ENCODE peak calls at places on chromosome 3, in nine cellular contexts. One of them, this sample, is unnamed.
A peak's percentile ranks its signal among the peaks of the same experiment; 100 is the strongest.

GRCh38 chr3:128343287-128344045 is 123.2 kb downstream of the DNAJB8 start:
- DNase-seq in GM13976: no peak
- DNase-seq in colonic mucosa: peak; percentile 41
- DNase-seq in cardiac muscle cell: peak; percentile 90
- DNase-seq in AG10803: peak; percentile 46
- DNase-seq in PC-3: peak; percentile 78
- DNase-seq in psoas muscle: no peak
- DNase-seq in omental fat pad: no peak
- DNase-seq in mesothelial cell of epicardium: no peak
- DNase-seq in this sample: no peak

GRCh38 chr3:98954242-98954641 is 52.7 kb upstream of the DCBLD2 start:
- DNase-seq in omental fat pad: no peak
- DNase-seq in mesothelial cell of epicardium: no peak
- DNase-seq in cardiac muscle cell: no peak
- DNase-seq in GM13976: no peak
- DNase-seq in colonic mucosa: no peak
- DNase-seq in PC-3: no peak
- DNase-seq in psoas muscle: no peak
- DNase-seq in AG10803: peak; percentile 70
- DNase-seq in this sample: no peak

GRCh38 chr3:185813691-185814215 is 11.1 kb downstream of the IGF2BP2 start:
- DNase-seq in PC-3: no peak
- DNase-seq in mesothelial cell of epicardium: no peak
- DNase-seq in cardiac muscle cell: peak; percentile 41
- DNase-seq in GM13976: no peak
- DNase-seq in colonic mucosa: no peak
- DNase-seq in omental fat pad: no peak
- DNase-seq in AG10803: peak; percentile 83
- DNase-seq in psoas muscle: no peak
- DNase-seq in this sample: no peak

GRCh38 chr3:108011616-108012015 is 79.2 kb downstream of the CD47 start:
- DNase-seq in omental fat pad: no peak
- DNase-seq in GM13976: no peak
- DNase-seq in cardiac muscle cell: no peak
- DNase-seq in mesothelial cell of epicardium: no peak
- DNase-seq in psoas muscle: no peak
- DNase-seq in colonic mucosa: no peak
- DNase-seq in PC-3: no peak
- DNase-seq in AG10803: no peak
- DNase-seq in this sample: no peak

GRCh38 chr3:63151893-63152292 is 126.2 kb upstream of the SYNPR start:
- DNase-seq in AG10803: no peak
- DNase-seq in GM13976: no peak
- DNase-seq in colonic mucosa: no peak
- DNase-seq in omental fat pad: no peak
- DNase-seq in PC-3: no peak
- DNase-seq in cardiac muscle cell: no peak
- DNase-seq in psoas muscle: no peak
- DNase-seq in mesothelial cell of epicardium: no peak
- DNase-seq in this sample: no peak

GRCh38 chr3:31755911-31756658 is 223.4 kb downstream of the STT3B start:
- DNase-seq in PC-3: no peak
- DNase-seq in psoas muscle: no peak
- DNase-seq in mesothelial cell of epicardium: no peak
- DNase-seq in AG10803: no peak
- DNase-seq in GM13976: no peak
- DNase-seq in omental fat pad: no peak
- DNase-seq in cardiac muscle cell: no peak
- DNase-seq in colonic mucosa: peak; percentile 30
- DNase-seq in this sample: no peak

GRCh38 chr3:48219543-48219942 is 3.8 kb upstream of the CAMP start:
- DNase-seq in AG10803: peak; percentile 48
- DNase-seq in colonic mucosa: no peak
- DNase-seq in psoas muscle: peak; percentile 51
- DNase-seq in PC-3: peak; percentile 34
- DNase-seq in omental fat pad: no peak
- DNase-seq in cardiac muscle cell: no peak
- DNase-seq in mesothelial cell of epicardium: no peak
- DNase-seq in GM13976: no peak
- DNase-seq in this sample: no peak

GRCh38 chr3:149701206-149701976 is 43.6 kb upstream of the WWTR1 start:
- DNase-seq in cardiac muscle cell: no peak
- DNase-seq in omental fat pad: no peak
- DNase-seq in AG10803: peak; percentile 15
- DNase-seq in colonic mucosa: no peak
- DNase-seq in psoas muscle: no peak
- DNase-seq in mesothelial cell of epicardium: no peak
- DNase-seq in GM13976: no peak
- DNase-seq in PC-3: no peak
- DNase-seq in this sample: no peak

GRCh38 chr3:113532698-113533533 is 561 bp downstream of the SIDT1 start:
- DNase-seq in colonic mucosa: peak; percentile 49
- DNase-seq in AG10803: no peak
- DNase-seq in psoas muscle: peak; percentile 29
- DNase-seq in PC-3: peak; percentile 36
- DNase-seq in cardiac muscle cell: peak; percentile 28
- DNase-seq in omental fat pad: no peak
- DNase-seq in GM13976: peak; percentile 41
- DNase-seq in mesothelial cell of epicardium: no peak
- DNase-seq in this sample: peak; percentile 57

GRCh38 chr3:72907851-72908620 is 20.2 kb downstream of the GXYLT2 start:
- DNase-seq in PC-3: peak; percentile 60
- DNase-seq in AG10803: peak; percentile 99
- DNase-seq in mesothelial cell of epicardium: no peak
- DNase-seq in colonic mucosa: no peak
- DNase-seq in omental fat pad: no peak
- DNase-seq in cardiac muscle cell: no peak
- DNase-seq in psoas muscle: peak; percentile 34
- DNase-seq in GM13976: no peak
- DNase-seq in this sample: no peak

GRCh38 chr3:130772124-130772523 is 25.5 kb upstream of the PIK3R4 start:
- DNase-seq in cardiac muscle cell: no peak
- DNase-seq in PC-3: no peak
- DNase-seq in mesothelial cell of epicardium: no peak
- DNase-seq in omental fat pad: no peak
- DNase-seq in AG10803: no peak
- DNase-seq in colonic mucosa: no peak
- DNase-seq in psoas muscle: no peak
- DNase-seq in GM13976: no peak
- DNase-seq in this sample: no peak

GRCh38 chr3:13419356-13420050 is 619 bp downstream of the NUP210 start:
- DNase-seq in colonic mucosa: no peak
- DNase-seq in cardiac muscle cell: peak; percentile 75
- DNase-seq in omental fat pad: no peak
- DNase-seq in mesothelial cell of epicardium: no peak
- DNase-seq in GM13976: peak; percentile 77
- DNase-seq in psoas muscle: peak; percentile 41
- DNase-seq in PC-3: peak; percentile 37
- DNase-seq in AG10803: no peak
- DNase-seq in this sample: peak; percentile 69

GRCh38 chr3:159418571-159419526 is 569.8 kb upstream of the IL12A start:
- DNase-seq in AG10803: peak; percentile 53
- DNase-seq in psoas muscle: no peak
- DNase-seq in cardiac muscle cell: no peak
- DNase-seq in PC-3: peak; percentile 57
- DNase-seq in colonic mucosa: no peak
- DNase-seq in GM13976: no peak
- DNase-seq in mesothelial cell of epicardium: no peak
- DNase-seq in omental fat pad: no peak
- DNase-seq in this sample: no peak

GRCh38 chr3:40524222-40524570 is 564 bp upstream of the ZNF621 start:
- DNase-seq in PC-3: no peak
- DNase-seq in GM13976: no peak
- DNase-seq in mesothelial cell of epicardium: no peak
- DNase-seq in psoas muscle: no peak
- DNase-seq in AG10803: no peak
- DNase-seq in cardiac muscle cell: no peak
- DNase-seq in omental fat pad: no peak
- DNase-seq in colonic mucosa: no peak
- DNase-seq in this sample: no peak

GRCh38 chr3:102586485-102586884 is 151.7 kb downstream of the ZPLD1 start:
- DNase-seq in colonic mucosa: no peak
- DNase-seq in GM13976: no peak
- DNase-seq in PC-3: no peak
- DNase-seq in omental fat pad: no peak
- DNase-seq in psoas muscle: no peak
- DNase-seq in cardiac muscle cell: no peak
- DNase-seq in mesothelial cell of epicardium: no peak
- DNase-seq in AG10803: no peak
- DNase-seq in this sample: no peak

GRCh38 chr3:142618917-142619401 is 22.8 kb downstream of the PLS1 start:
- DNase-seq in PC-3: peak; percentile 80
- DNase-seq in GM13976: no peak
- DNase-seq in colonic mucosa: peak; percentile 67
- DNase-seq in cardiac muscle cell: no peak
- DNase-seq in mesothelial cell of epicardium: no peak
- DNase-seq in omental fat pad: no peak
- DNase-seq in psoas muscle: no peak
- DNase-seq in AG10803: no peak
- DNase-seq in this sample: no peak

GRCh38 chr3:101643861-101644613 is 32.9 kb downstream of the ZBTB11 start:
- DNase-seq in colonic mucosa: no peak
- DNase-seq in cardiac muscle cell: no peak
- DNase-seq in GM13976: no peak
- DNase-seq in AG10803: peak; percentile 63
- DNase-seq in PC-3: peak; percentile 88
- DNase-seq in omental fat pad: no peak
- DNase-seq in psoas muscle: no peak
- DNase-seq in mesothelial cell of epicardium: no peak
- DNase-seq in this sample: no peak

GRCh38 chr3:141360888-141361598 is 7.3 kb upstream of the ZBTB38 start:
- DNase-seq in colonic mucosa: peak; percentile 42
- DNase-seq in AG10803: peak; percentile 85
- DNase-seq in GM13976: peak; percentile 71
- DNase-seq in PC-3: peak; percentile 78
- DNase-seq in omental fat pad: no peak
- DNase-seq in psoas muscle: no peak
- DNase-seq in cardiac muscle cell: peak; percentile 63
- DNase-seq in mesothelial cell of epicardium: no peak
- DNase-seq in this sample: no peak

DNA sequence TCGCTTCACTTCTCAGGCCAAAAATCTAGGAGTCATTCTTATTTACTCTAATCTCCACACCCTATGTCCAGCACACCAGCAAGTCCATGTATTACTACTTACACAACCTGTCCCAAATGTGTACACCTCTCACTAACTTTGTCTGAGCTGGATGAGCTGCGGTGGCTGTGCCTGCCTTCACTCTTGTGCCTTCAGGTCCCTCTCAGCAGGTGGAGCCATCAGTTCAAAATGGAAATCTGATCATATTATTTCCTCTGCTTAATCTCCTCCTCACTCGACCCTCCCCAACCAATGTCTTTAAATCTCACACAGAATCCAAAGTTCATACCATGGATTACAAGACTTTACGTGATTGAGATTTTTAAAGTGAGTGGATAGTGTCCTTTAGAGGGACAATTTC is 82.8 kb downstream of the SSR3 start:
- DNase-seq in GM13976: no peak
- DNase-seq in omental fat pad: no peak
- DNase-seq in psoas muscle: no peak
- DNase-seq in AG10803: no peak
- DNase-seq in PC-3: peak; percentile 11
- DNase-seq in colonic mucosa: no peak
- DNase-seq in mesothelial cell of epicardium: no peak
- DNase-seq in cardiac muscle cell: no peak
- DNase-seq in this sample: no peak
- TF ChIP-seq CTCF in GM13976: peak; percentile 52
- TF ChIP-seq CTCF in omental fat pad: no peak
- TF ChIP-seq CTCF in psoas muscle: no peak
- TF ChIP-seq CTCF in AG10803: no peak
- TF ChIP-seq CTCF in PC-3: peak; percentile 42
- TF ChIP-seq CTCF in colonic mucosa: no peak
- TF ChIP-seq CTCF in mesothelial cell of epicardium: no peak
- TF ChIP-seq CTCF in cardiac muscle cell: no peak
- TF ChIP-seq CTCF in this sample: no peak

GRCh38 chr3:33006081-33006480 is 54.6 kb downstream of the CCR4 start:
- DNase-seq in psoas muscle: no peak
- DNase-seq in GM13976: no peak
- DNase-seq in PC-3: no peak
- DNase-seq in colonic mucosa: no peak
- DNase-seq in cardiac muscle cell: peak; percentile 33
- DNase-seq in omental fat pad: no peak
- DNase-seq in AG10803: no peak
- DNase-seq in mesothelial cell of epicardium: no peak
- DNase-seq in this sample: no peak
- TF ChIP-seq CTCF in psoas muscle: no peak
- TF ChIP-seq CTCF in GM13976: no peak
- TF ChIP-seq CTCF in PC-3: no peak
- TF ChIP-seq CTCF in colonic mucosa: no peak
- TF ChIP-seq CTCF in cardiac muscle cell: no peak
- TF ChIP-seq CTCF in omental fat pad: no peak
- TF ChIP-seq CTCF in AG10803: no peak
- TF ChIP-seq CTCF in mesothelial cell of epicardium: no peak
- TF ChIP-seq CTCF in this sample: no peak

GRCh38 chr3:120198305-120198878 is 86.6 kb downstream of the GPR156 start:
- DNase-seq in PC-3: peak; percentile 81
- DNase-seq in psoas muscle: no peak
- DNase-seq in mesothelial cell of epicardium: no peak
- DNase-seq in omental fat pad: no peak
- DNase-seq in cardiac muscle cell: no peak
- DNase-seq in colonic mucosa: no peak
- DNase-seq in AG10803: peak; percentile 34
- DNase-seq in GM13976: no peak
- DNase-seq in this sample: no peak
- TF ChIP-seq CTCF in PC-3: peak; percentile 90
- TF ChIP-seq CTCF in psoas muscle: no peak
- TF ChIP-seq CTCF in mesothelial cell of epicardium: no peak
- TF ChIP-seq CTCF in omental fat pad: no peak
- TF ChIP-seq CTCF in cardiac muscle cell: peak; percentile 23
- TF ChIP-seq CTCF in colonic mucosa: no peak
- TF ChIP-seq CTCF in AG10803: peak; percentile 40
- TF ChIP-seq CTCF in GM13976: no peak
- TF ChIP-seq CTCF in this sample: no peak

GRCh38 chr3:21169858-21170257 is 581.2 kb downstream of the ZNF385D start:
- DNase-seq in colonic mucosa: no peak
- DNase-seq in cardiac muscle cell: no peak
- DNase-seq in PC-3: no peak
- DNase-seq in GM13976: no peak
- DNase-seq in AG10803: no peak
- DNase-seq in omental fat pad: no peak
- DNase-seq in psoas muscle: no peak
- DNase-seq in mesothelial cell of epicardium: no peak
- DNase-seq in this sample: no peak

GRCh38 chr3:21174461-21174860 is 576.5 kb downstream of the ZNF385D start:
- DNase-seq in cardiac muscle cell: no peak
- DNase-seq in colonic mucosa: no peak
- DNase-seq in PC-3: no peak
- DNase-seq in mesothelial cell of epicardium: no peak
- DNase-seq in omental fat pad: no peak
- DNase-seq in psoas muscle: no peak
- DNase-seq in GM13976: no peak
- DNase-seq in AG10803: peak; percentile 71
- DNase-seq in this sample: no peak

DNA sequence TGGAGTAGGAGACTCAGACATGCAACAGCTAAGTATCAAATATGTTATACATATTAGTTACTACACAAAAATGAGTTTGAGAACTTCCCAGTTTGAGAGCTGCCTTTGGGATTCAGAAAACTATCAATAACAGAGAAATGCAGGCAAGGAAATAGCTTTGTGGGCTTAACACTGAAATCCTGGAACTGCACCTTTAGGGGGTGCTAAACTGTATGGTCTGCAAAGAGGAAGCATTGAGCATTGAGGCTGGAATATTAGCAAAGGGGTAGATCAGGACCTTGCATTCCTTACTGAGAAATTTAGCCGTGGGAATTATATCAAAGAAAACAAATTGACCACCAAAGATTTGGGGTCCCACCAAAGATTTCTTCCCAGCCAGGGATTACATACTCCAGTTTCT is 580.0 kb downstream of the ZNF385D start:
- DNase-seq in GM13976: peak; percentile 5
- DNase-seq in psoas muscle: no peak
- DNase-seq in AG10803: no peak
- DNase-seq in PC-3: peak; percentile 36
- DNase-seq in omental fat pad: no peak
- DNase-seq in cardiac muscle cell: peak; percentile 37
- DNase-seq in colonic mucosa: no peak
- DNase-seq in mesothelial cell of epicardium: no peak
- DNase-seq in this sample: no peak
- TF ChIP-seq CTCF in GM13976: peak; percentile 20
- TF ChIP-seq CTCF in psoas muscle: peak; percentile 20
- TF ChIP-seq CTCF in AG10803: peak; percentile 39
- TF ChIP-seq CTCF in PC-3: peak; percentile 68
- TF ChIP-seq CTCF in omental fat pad: no peak
- TF ChIP-seq CTCF in cardiac muscle cell: peak; percentile 61
- TF ChIP-seq CTCF in colonic mucosa: no peak
- TF ChIP-seq CTCF in mesothelial cell of epicardium: peak; percentile 40
- TF ChIP-seq CTCF in this sample: no peak

This sample was measured in activated B cell treated with CpG ODN at 0.5 μM for 24 hours.